ENCODE peak calls at places on chromosomes 6 and 20, in eight cellular contexts. One of them, this sample, is unnamed.

GRCh38 chr20:8744228-8744844 is 324.6 kb upstream of the PLCB4 start:
- DNase-seq in aorta: no peak
- DNase-seq in ovary: no peak
- DNase-seq in SJCRH30: no peak
- DNase-seq in lung: no peak
- DNase-seq in neural progenitor cell: no peak
- DNase-seq in effector memory CD4-positive, alpha-beta T cell: no peak
- DNase-seq in IMR-90: peak; percentile 57
- DNase-seq in this sample: no peak

GRCh38 chr6:39923394-39923793 is 10.9 kb downstream of the MOCS1 start:
- DNase-seq in lung: peak; percentile 72
- DNase-seq in effector memory CD4-positive, alpha-beta T cell: no peak
- DNase-seq in SJCRH30: no peak
- DNase-seq in IMR-90: no peak
- DNase-seq in neural progenitor cell: no peak
- DNase-seq in aorta: peak; percentile 86
- DNase-seq in ovary: no peak
- DNase-seq in this sample: no peak

GRCh38 chr20:62945771-62946339 is 6.7 kb upstream of the SLC17A9 start:
- DNase-seq in effector memory CD4-positive, alpha-beta T cell: no peak
- DNase-seq in neural progenitor cell: no peak
- DNase-seq in SJCRH30: no peak
- DNase-seq in lung: no peak
- DNase-seq in ovary: no peak
- DNase-seq in IMR-90: no peak
- DNase-seq in aorta: peak; percentile 31
- DNase-seq in this sample: no peak

GRCh38 chr6:70474751-70475150 is 61.4 kb downstream of the FAM135A start:
- DNase-seq in effector memory CD4-positive, alpha-beta T cell: no peak
- DNase-seq in IMR-90: peak; percentile 62
- DNase-seq in SJCRH30: no peak
- DNase-seq in neural progenitor cell: peak; percentile 89
- DNase-seq in ovary: no peak
- DNase-seq in aorta: no peak
- DNase-seq in lung: no peak
- DNase-seq in this sample: no peak

GRCh38 chr6:145758086-145758485 is 22.8 kb upstream of the EPM2A start:
- DNase-seq in effector memory CD4-positive, alpha-beta T cell: no peak
- DNase-seq in neural progenitor cell: no peak
- DNase-seq in SJCRH30: no peak
- DNase-seq in aorta: no peak
- DNase-seq in IMR-90: no peak
- DNase-seq in lung: no peak
- DNase-seq in ovary: no peak
- DNase-seq in this sample: no peak

GRCh38 chr20:38156888-38157634 is 8.0 kb downstream of the TGM2 start:
- DNase-seq in IMR-90: peak; percentile 34
- DNase-seq in aorta: peak; percentile 77
- DNase-seq in neural progenitor cell: no peak
- DNase-seq in lung: no peak
- DNase-seq in SJCRH30: peak; percentile 69
- DNase-seq in effector memory CD4-positive, alpha-beta T cell: no peak
- DNase-seq in ovary: no peak
- DNase-seq in this sample: no peak

GRCh38 chr6:72182337-72183246 is 296.2 kb downstream of the RIMS1 start:
- DNase-seq in effector memory CD4-positive, alpha-beta T cell: no peak
- DNase-seq in neural progenitor cell: peak; percentile 85
- DNase-seq in SJCRH30: no peak
- DNase-seq in lung: peak; percentile 54
- DNase-seq in aorta: no peak
- DNase-seq in ovary: no peak
- DNase-seq in IMR-90: peak; percentile 24
- DNase-seq in this sample: no peak

GRCh38 chr20:10710995-10711775 is 37.4 kb upstream of the JAG1 start:
- DNase-seq in IMR-90: peak; percentile 32
- DNase-seq in SJCRH30: no peak
- DNase-seq in aorta: no peak
- DNase-seq in neural progenitor cell: no peak
- DNase-seq in effector memory CD4-positive, alpha-beta T cell: no peak
- DNase-seq in ovary: no peak
- DNase-seq in lung: no peak
- DNase-seq in this sample: no peak

GRCh38 chr6:108541843-108542795 is 18.6 kb upstream of the FOXO3 start:
- DNase-seq in ovary: peak; percentile 68
- DNase-seq in effector memory CD4-positive, alpha-beta T cell: peak; percentile 41
- DNase-seq in neural progenitor cell: peak; percentile 82
- DNase-seq in aorta: peak; percentile 80
- DNase-seq in lung: peak; percentile 75
- DNase-seq in IMR-90: peak; percentile 87
- DNase-seq in SJCRH30: peak; percentile 69
- DNase-seq in this sample: no peak

GRCh38 chr20:32775240-32775991 is 13.2 kb downstream of the DNMT3B start:
- DNase-seq in neural progenitor cell: no peak
- DNase-seq in effector memory CD4-positive, alpha-beta T cell: no peak
- DNase-seq in SJCRH30: no peak
- DNase-seq in IMR-90: no peak
- DNase-seq in aorta: no peak
- DNase-seq in ovary: no peak
- DNase-seq in lung: no peak
- DNase-seq in this sample: no peak

GRCh38 chr6:124964084-124964763 is 2.0 kb downstream of the RNF217 start:
- DNase-seq in SJCRH30: no peak
- DNase-seq in lung: peak; percentile 35
- DNase-seq in IMR-90: peak; percentile 65
- DNase-seq in aorta: no peak
- DNase-seq in ovary: peak; percentile 68
- DNase-seq in neural progenitor cell: peak; percentile 8
- DNase-seq in effector memory CD4-positive, alpha-beta T cell: no peak
- DNase-seq in this sample: no peak

DNA sequence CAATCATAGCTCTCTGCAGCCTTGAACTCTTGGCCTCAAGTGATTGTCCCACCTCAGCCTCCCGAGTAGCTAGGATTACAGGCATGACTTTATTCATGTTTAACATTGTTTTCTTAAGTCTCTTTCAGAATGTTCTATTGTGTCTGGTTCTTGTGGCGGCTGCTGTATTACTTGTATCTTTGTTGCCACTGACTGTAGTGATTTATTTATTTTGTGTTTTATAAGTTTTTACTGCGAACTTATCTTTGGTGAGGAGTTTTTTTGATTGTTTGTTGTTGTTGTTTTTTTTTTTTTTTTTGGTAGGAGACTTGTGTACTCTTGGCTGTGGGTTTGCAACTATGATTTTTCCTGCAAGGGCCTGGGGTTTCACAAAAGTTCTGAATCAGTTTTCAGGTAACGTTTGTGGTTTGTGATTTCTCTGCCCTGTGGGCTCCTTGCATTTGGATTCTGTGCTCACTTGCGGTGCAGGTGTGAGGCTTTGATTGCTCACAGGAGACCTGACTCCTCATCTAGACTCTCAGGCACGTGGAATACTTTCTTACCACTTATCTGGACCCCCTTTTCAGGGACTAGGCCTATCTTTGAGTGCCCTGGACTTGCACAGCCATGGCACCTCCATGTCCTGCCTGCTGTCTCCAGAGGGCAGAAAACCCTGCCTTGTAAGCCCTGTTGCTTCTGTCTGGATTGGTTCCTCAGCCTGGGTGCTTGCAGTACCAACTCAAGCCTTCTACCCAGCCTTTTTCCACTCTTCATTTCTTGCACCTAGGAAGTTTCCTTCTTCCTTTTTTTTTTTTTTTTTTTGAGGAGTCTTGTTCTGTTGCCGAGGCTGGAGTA is 25.2 kb downstream of the KIF25 start:
- DNase-seq in aorta: no peak
- DNase-seq in effector memory CD4-positive, alpha-beta T cell: no peak
- DNase-seq in neural progenitor cell: no peak
- DNase-seq in SJCRH30: no peak
- DNase-seq in ovary: no peak
- DNase-seq in lung: no peak
- DNase-seq in IMR-90: no peak
- DNase-seq in this sample: no peak
- H3K4me1 ChIP-seq in aorta: no peaks in the 10 kb centered on the region
- H3K4me1 ChIP-seq in effector memory CD4-positive, alpha-beta T cell: no peaks in the 10 kb centered on the region
- H3K4me1 ChIP-seq in neural progenitor cell: no peaks in the 10 kb centered on the region
- H3K4me1 ChIP-seq in SJCRH30: no peaks in the 10 kb centered on the region
- H3K4me1 ChIP-seq in ovary: peaks cover 7% of the 10 kb centered on the region
- H3K4me1 ChIP-seq in lung: no peaks in the 10 kb centered on the region
- H3K4me1 ChIP-seq in IMR-90: peaks cover 5% of the 10 kb centered on the region
- H3K4me1 ChIP-seq in this sample: peaks cover 13% of the 10 kb centered on the region

DNA sequence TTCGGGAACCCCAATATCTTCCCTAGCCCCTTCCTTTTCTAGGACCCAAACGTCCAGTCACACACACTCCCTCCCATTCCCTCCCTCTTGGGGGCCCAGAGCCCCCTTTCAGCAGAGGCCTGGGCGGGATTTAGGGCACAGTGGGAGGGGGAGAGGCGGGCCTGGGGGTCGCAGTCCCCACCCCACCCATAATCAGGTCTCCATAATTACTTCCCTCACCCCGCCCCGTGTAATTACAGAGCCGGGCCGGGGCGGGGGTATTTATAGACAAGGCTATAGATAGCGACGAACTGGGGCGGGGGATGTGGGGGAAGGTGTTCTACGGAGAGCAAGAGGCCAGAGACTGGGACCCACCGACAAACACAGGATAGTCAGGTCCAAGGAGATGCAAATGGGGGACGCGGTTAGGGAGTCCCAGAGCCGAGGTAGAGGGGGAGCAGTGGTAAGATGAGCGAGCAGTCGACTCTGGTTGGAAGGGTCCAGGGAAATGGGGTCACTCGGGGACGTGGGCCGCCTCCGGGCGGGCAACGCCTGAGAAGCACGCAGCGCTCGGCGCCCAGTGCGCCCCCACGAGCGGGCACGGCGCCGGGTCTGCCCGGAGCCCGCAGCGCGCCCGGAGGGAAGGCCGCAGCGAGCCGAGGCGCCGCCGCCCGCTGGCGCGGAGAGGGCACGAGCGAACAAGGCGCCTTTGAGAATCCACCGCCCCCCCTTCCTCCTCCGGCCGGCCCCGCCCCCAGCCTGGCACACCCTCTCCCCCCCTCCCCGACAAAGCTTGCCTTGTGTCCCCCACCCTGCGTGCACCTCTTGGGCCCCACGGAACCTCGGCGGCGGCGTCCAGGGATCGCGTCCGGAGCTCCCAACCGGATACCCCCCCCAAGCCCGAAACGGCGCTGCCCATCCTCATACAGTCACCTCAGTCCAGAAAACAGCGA is 670 bp upstream of the COL11A2 start:
- DNase-seq in IMR-90: no peak
- DNase-seq in neural progenitor cell: peak; percentile 46
- DNase-seq in SJCRH30: no peak
- DNase-seq in aorta: peak; percentile 52
- DNase-seq in effector memory CD4-positive, alpha-beta T cell: no peak
- DNase-seq in ovary: peak; percentile 41
- DNase-seq in lung: no peak
- DNase-seq in this sample: no peak
- H3K4me3 ChIP-seq in IMR-90: peak overlapping the region; percentile 43
- H3K4me3 ChIP-seq in neural progenitor cell: peak overlapping the region; percentile 55
- H3K4me3 ChIP-seq in SJCRH30: peak overlapping the region; percentile 14
- H3K4me3 ChIP-seq in aorta: no peak overlapping the region
- H3K4me3 ChIP-seq in effector memory CD4-positive, alpha-beta T cell: peak overlapping the region; percentile 48
- H3K4me3 ChIP-seq in ovary: peak overlapping the region; percentile 27
- H3K4me3 ChIP-seq in lung: no peak overlapping the region
- H3K4me3 ChIP-seq in this sample: peak overlapping the region; percentile 53

GRCh38 chr6:131769385-131770141 is 38.3 kb upstream of the ENPP1 start:
- DNase-seq in aorta: no peak
- DNase-seq in ovary: no peak
- DNase-seq in IMR-90: no peak
- DNase-seq in neural progenitor cell: no peak
- DNase-seq in effector memory CD4-positive, alpha-beta T cell: no peak
- DNase-seq in lung: no peak
- DNase-seq in SJCRH30: no peak
- DNase-seq in this sample: no peak
- H3K4me1 ChIP-seq in aorta: peaks cover 1% of the 10 kb centered on the region
- H3K4me1 ChIP-seq in ovary: no peaks in the 10 kb centered on the region
- H3K4me1 ChIP-seq in IMR-90: no peaks in the 10 kb centered on the region
- H3K4me1 ChIP-seq in neural progenitor cell: no peaks in the 10 kb centered on the region
- H3K4me1 ChIP-seq in effector memory CD4-positive, alpha-beta T cell: no peaks in the 10 kb centered on the region
- H3K4me1 ChIP-seq in lung: no peaks in the 10 kb centered on the region
- H3K4me1 ChIP-seq in SJCRH30: peaks cover 5% of the 10 kb centered on the region
- H3K4me1 ChIP-seq in this sample: no peaks in the 10 kb centered on the region

GRCh38 chr6:160349837-160350236 is 1.7 kb downstream of the SLC22A3 start:
- DNase-seq in effector memory CD4-positive, alpha-beta T cell: no peak
- DNase-seq in lung: no peak
- DNase-seq in ovary: no peak
- DNase-seq in neural progenitor cell: no peak
- DNase-seq in SJCRH30: no peak
- DNase-seq in IMR-90: no peak
- DNase-seq in aorta: no peak
- DNase-seq in this sample: no peak

GRCh38 chr6:160348552-160349441 is 619 bp downstream of the SLC22A3 start:
- DNase-seq in SJCRH30: no peak
- DNase-seq in effector memory CD4-positive, alpha-beta T cell: no peak
- DNase-seq in ovary: peak; percentile 53
- DNase-seq in aorta: no peak
- DNase-seq in lung: peak; percentile 54
- DNase-seq in neural progenitor cell: peak; percentile 65
- DNase-seq in IMR-90: no peak
- DNase-seq in this sample: no peak

GRCh38 chr6:160344281-160344680 is 3.9 kb upstream of the SLC22A3 start:
- DNase-seq in effector memory CD4-positive, alpha-beta T cell: no peak
- DNase-seq in ovary: no peak
- DNase-seq in SJCRH30: no peak
- DNase-seq in aorta: no peak
- DNase-seq in IMR-90: no peak
- DNase-seq in lung: no peak
- DNase-seq in neural progenitor cell: no peak
- DNase-seq in this sample: no peak

GRCh38 chr6:160348209-160348551 is at the start of gene SLC22A3:
- DNase-seq in ovary: peak; percentile 70
- DNase-seq in lung: no peak
- DNase-seq in aorta: no peak
- DNase-seq in SJCRH30: no peak
- DNase-seq in effector memory CD4-positive, alpha-beta T cell: no peak
- DNase-seq in neural progenitor cell: peak; percentile 69
- DNase-seq in IMR-90: no peak
- DNase-seq in this sample: no peak

DNA sequence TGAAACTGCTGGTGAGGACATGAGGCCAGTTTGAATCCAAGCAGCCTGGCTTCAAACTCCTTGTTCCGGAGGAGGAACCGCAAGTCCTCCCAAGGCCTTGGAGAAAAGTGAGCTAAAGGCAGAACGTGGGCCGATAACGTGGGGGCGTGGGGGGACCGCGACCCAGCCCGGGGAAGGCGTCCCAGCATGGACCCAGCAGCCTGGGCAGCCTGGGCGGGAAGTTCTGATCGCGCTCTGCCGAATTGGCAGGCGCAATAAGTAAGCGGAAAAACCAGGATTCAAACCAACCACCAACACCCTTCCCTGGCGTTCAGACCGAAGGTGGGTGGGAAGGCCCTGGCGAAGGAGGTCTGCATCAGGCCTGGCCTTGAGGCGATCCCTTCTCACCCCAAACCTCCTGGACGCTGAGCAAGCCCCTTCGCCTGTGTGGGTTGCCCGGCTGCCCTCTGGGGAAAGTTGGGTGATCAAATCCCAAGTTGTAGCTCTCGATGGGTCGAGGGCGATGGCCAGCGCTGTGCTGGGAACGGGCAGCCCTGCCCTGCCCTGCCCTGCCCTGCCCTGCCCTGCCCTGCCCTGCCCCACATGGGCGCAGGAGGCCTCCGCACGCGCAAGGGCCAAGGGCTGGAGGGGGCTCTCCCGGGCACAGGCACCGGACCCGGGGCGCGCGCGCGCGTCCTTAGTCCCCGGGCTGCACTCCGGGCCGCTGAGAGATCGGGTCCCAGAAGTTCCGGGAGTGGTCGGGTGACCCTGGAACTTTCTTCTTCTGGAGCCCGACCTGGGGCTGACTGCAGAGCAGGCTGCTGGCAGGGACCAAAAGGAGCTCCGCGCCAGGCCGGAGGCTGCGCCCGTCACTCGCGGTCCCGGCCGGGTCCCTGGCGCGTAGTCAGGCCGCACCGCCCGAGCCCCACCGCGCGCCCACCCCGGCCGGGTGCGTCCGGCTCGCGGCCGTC is 644 bp upstream of the SLC22A3 start:
- DNase-seq in aorta: no peak
- DNase-seq in lung: no peak
- DNase-seq in neural progenitor cell: no peak
- DNase-seq in effector memory CD4-positive, alpha-beta T cell: no peak
- DNase-seq in IMR-90: no peak
- DNase-seq in ovary: no peak
- DNase-seq in SJCRH30: no peak
- DNase-seq in this sample: no peak
- H3K4me3 ChIP-seq in aorta: peak overlapping the region; percentile 59
- H3K4me3 ChIP-seq in lung: peak overlapping the region; percentile 62
- H3K4me3 ChIP-seq in neural progenitor cell: peak overlapping the region; percentile 54
- H3K4me3 ChIP-seq in effector memory CD4-positive, alpha-beta T cell: no peak overlapping the region
- H3K4me3 ChIP-seq in IMR-90: no peak overlapping the region
- H3K4me3 ChIP-seq in ovary: peak overlapping the region; percentile 76
- H3K4me3 ChIP-seq in SJCRH30: no peak overlapping the region
- H3K4me3 ChIP-seq in this sample: no peak overlapping the region

This sample was measured in Panc1.